ENCODE peak calls at places on chromosome 6, in six cellular contexts. R is CD8-positive, alpha-beta T cell; V is HCT116; G is CD8-positive, alpha-beta memory T cell; F is mesendoderm; U is psoas muscle. B is an unnamed sample. For H3K36me3 and H3K27me3, the result is how much of the 10 kb centered on the place peaks cover.

GRCh38 chr6:22444335-22444734 is 125.0 kb upstream of the HDGFL1 start:
- DNase-seq in R (no peak), V (no peak), G (no peak), F (no peak), U (no peak), B (no peak)

GRCh38 chr6:144932621-144933020 is 647.5 kb downstream of the UTRN start:
- DNase-seq in R (no peak), V (no peak), G (no peak), F (no peak), U (no peak), B (no peak)

GRCh38 chr6:20770776-20771175 is 236.5 kb downstream of the CDKAL1 start:
- DNase-seq in R (no peak), V (no peak), G (no peak), F (no peak), U (no peak), B (no peak)

GRCh38 chr6:95741001-95741400 is 163.7 kb downstream of the MANEA start:
- DNase-seq in R (no peak), V (no peak), G (no peak), F (peak), U (no peak), B (no peak)

GRCh38 chr6:28368522-28368921 is 18.8 kb downstream of the ZKSCAN3 start:
- DNase-seq in R (no peak), V (no peak), G (no peak), F (no peak), U (no peak), B (no peak)

GRCh38 chr6:169489642-169490408 is 212.0 kb downstream of the WDR27 start:
- DNase-seq in R (no peak), V (no peak), G (no peak), F (peak), U (no peak), B (peak)

GRCh38 chr6:152078804-152079203 is 271.3 kb downstream of the ESR1 start:
- DNase-seq in R (no peak), V (no peak), G (no peak), F (peak), U (no peak), B (no peak)

GRCh38 chr6:159376443-159377182 is 207.4 kb downstream of the FNDC1 start:
- DNase-seq in R (no peak), V (no peak), G (no peak), F (no peak), U (no peak), B (no peak)

GRCh38 chr6:130760006-130760405 is 67.2 kb upstream of the SMLR1 start:
- DNase-seq in R (no peak), V (peak), G (no peak), F (peak), U (no peak), B (peak)

DNA sequence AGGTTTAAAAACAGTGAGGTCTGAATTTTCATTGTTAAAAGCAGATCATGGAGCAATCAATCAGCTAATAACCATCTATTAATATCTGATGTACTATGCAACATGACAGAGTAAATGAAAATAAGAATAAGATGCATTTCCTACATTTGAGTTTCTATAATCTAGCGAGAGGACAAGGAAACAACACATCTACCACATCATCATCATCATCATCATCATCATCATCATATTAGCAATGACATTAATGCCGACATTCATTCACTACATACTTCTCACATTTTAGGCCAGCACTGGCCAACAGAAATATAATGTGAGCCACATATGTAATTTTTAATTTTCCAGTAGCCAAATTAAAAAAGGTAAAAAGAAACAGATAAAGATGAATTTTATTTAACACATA is 110.0 kb downstream of the GMDS start:
- DNase-seq in R (no peak), V (no peak), G (no peak), F (no peak), U (no peak), B (no peak)
- H3K36me3 ChIP-seq in R (under half), V (under half), G (under half), F (under half), U (under half), B (under half)

GRCh38 chr6:156777577-156777865 is 343 bp downstream of the ARID1B start:
- DNase-seq in R (no peak), V (no peak), G (no peak), F (no peak), U (no peak), B (peak)
- H3K4me3 ChIP-seq in R (peak), V (peak), G (peak), F (peak), U (peak), B (peak)

DNA sequence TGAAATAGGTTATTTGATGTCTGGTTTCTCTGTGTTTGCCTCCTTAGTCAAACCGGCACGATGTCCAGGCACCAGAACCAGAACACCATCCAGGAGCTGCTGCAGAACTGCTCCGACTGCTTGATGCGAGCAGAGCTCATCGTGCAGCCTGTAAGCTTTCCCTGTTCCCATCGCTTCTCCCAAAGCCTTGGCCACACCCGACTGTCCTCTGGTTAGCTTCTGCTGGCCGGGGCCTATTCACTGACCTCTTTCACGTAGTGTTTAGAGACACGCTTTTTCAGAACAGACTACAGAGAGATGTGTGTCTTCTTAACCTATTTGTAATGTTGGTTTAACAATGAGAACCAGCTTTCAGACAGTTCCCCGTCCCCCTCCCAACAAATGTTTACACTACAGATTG is 14.2 kb downstream of the DSP start:
- DNase-seq in R (no peak), V (no peak), G (no peak), F (no peak), U (no peak), B (no peak)
- H3K27me3 ChIP-seq in R (under half), V (under half), G (under half), F (under half), U (under half), B (under half)

GRCh38 chr6:157116420-157116819 is 206.9 kb downstream of the TMEM242 start:
- DNase-seq in R (no peak), V (no peak), G (no peak), F (peak), U (no peak), B (no peak)

GRCh38 chr6:157110620-157111019 is 212.7 kb downstream of the TMEM242 start:
- DNase-seq in R (no peak), V (no peak), G (no peak), F (no peak), U (no peak), B (no peak)

GRCh38 chr6:157108923-157109322 is 214.4 kb downstream of the TMEM242 start:
- DNase-seq in R (no peak), V (no peak), G (no peak), F (no peak), U (no peak), B (no peak)

GRCh38 chr6:157107915-157108651 is 215.2 kb downstream of the TMEM242 start:
- DNase-seq in R (no peak), V (no peak), G (no peak), F (peak), U (no peak), B (no peak)

GRCh38 chr6:157113389-157113788 is 209.9 kb downstream of the TMEM242 start:
- DNase-seq in R (no peak), V (no peak), G (no peak), F (peak), U (no peak), B (no peak)
- H3K36me3 ChIP-seq in R (under half), V (under half), G (under half), F (under half), U (under half), B (under half)

GRCh38 chr6:3965071-3965718 is 113.7 kb downstream of the FAM217A start:
- DNase-seq in R (no peak), V (no peak), G (no peak), F (no peak), U (no peak), B (no peak)
- H3K4me3 ChIP-seq in R (no peak), V (no peak), G (no peak), F (no peak), U (no peak), B (no peak)

DNA sequence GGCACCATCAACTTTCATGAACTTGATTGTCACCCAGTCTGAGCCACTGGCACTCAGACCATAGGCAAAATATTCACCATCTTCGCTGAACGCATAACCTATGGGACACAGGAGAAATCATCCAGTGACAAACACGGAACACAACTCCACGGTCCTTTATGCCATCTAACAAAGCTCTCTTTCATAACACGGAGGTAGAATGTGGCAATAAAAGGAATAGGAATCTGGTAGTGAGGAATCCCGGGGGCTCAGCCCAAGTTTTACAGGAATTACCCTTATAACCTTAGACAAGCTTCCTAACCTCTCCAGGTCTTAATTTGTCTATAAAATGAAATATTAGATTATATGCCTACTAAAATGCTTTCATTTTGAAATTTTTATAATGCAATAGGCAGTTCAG is 29.4 kb downstream of the PREP start:
- DNase-seq in R (no peak), V (no peak), G (no peak), F (no peak), U (no peak), B (no peak)
- H3K27me3 ChIP-seq in R (under half), V (under half), G (under half), F (under half), U (under half), B (under half)

GRCh38 chr6:35844290-35844689 is 39.1 kb downstream of the LHFPL5 start:
- DNase-seq in R (no peak), V (no peak), G (no peak), F (no peak), U (no peak), B (no peak)

GRCh38 chr6:35852994-35853393 is 47.8 kb downstream of the LHFPL5 start:
- DNase-seq in R (no peak), V (no peak), G (no peak), F (no peak), U (no peak), B (no peak)

DNA sequence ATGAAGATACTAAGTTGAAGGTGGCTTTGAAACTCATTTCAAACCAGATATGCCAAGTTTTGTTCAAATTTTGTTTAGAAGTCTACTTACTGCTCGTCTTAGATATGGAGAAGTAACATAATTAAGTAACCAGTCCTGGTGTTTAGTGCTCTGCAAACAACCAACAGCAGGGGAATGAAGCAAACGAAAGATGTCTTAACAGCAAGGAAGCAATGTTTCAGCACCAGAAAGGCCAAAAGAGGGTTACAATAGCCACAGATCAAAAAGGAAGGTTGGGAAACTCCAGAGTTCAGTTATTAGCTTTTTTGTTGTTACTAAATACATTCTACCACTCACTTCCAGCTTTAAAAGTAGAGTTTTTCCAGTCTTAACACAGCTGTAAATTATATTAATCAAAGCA is 45.1 kb downstream of the LHFPL5 start:
- DNase-seq in R (no peak), V (no peak), G (no peak), F (no peak), U (no peak), B (no peak)
- H3K36me3 ChIP-seq in R (under half), V (half or more), G (under half), F (under half), U (under half), B (under half)

B was measured in H7.